ENCODE peak calls at places on chromosomes 16 and 17, in seven cellular contexts. J, I, T, W, R, Q and C are unnamed samples.

GRCh38 chr17:31678431-31678830 is 180.6 kb downstream of the COPRS start:
- DNase-seq in T (no peak), Q (no peak), R (peak; percentile 25), W (peak; percentile 73), J (no peak), I (peak; percentile 83), C (no peak)

GRCh38 chr16:79965718-79966117 is 365.2 kb upstream of the MAF start:
- DNase-seq in I (no peak), W (no peak), Q (no peak), T (no peak), R (no peak), J (no peak), C (no peak)

GRCh38 chr17:46877466-46877865 is 26.1 kb downstream of the WNT9B start:
- DNase-seq in I (no peak), Q (no peak), W (no peak), T (no peak), R (no peak), J (no peak), C (no peak)

GRCh38 chr16:24151482-24151939 is 104.6 kb upstream of the CACNG3 start:
- DNase-seq in Q (no peak), J (no peak), I (no peak), R (no peak), T (no peak), W (no peak), C (no peak)

GRCh38 chr17:68390888-68391545 is 66.3 kb downstream of the WIPI1 start:
- DNase-seq in I (no peak), Q (no peak), W (no peak), J (no peak), R (peak; percentile 80), T (no peak), C (no peak)

GRCh38 chr17:9529033-9529748 is 46.4 kb downstream of the STX8 start:
- DNase-seq in J (no peak), I (peak; percentile 36), R (peak; percentile 53), Q (no peak), W (no peak), T (no peak), C (no peak)

GRCh38 chr16:67415872-67416793 is at the start of gene ZDHHC1:
- DNase-seq in R (peak; percentile 60), T (peak; percentile 72), J (peak; percentile 35), W (no peak), Q (peak; percentile 83), I (peak; percentile 60), C (peak; percentile 57)

GRCh38 chr16:30521873-30522641 is 4.3 kb downstream of the ZNF768 start:
- DNase-seq in W (no peak), I (no peak), Q (no peak), J (no peak), T (no peak), R (no peak), C (no peak)

DNA sequence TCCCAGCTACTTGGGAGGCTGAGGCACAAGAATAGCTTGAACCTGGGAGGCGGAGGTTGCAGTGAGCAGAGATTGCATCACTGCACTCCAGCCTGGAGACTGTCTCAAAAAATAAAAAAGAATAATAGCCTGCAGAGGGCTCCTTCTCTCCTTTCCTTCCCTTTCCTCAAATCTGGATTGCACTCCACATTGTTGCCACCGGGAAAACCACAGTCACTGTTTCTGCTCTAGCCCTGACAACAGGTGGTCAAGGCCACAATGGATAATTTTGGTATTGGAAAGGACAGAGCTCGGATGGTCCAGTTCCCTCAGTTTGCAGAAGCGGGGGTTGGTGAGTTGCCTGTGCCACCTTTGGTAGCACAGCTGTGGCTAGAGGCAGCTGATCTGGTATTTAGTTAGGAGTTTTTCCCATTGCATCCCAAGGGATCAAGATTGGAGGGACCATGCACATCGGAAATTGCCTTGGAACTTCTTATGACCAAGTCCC is 44.7 kb upstream of the PRSS54 start:
- DNase-seq in I (peak; percentile 27), Q (peak; percentile 29), J (no peak), T (no peak), R (peak; percentile 48), W (no peak), C (no peak)
- TF ChIP-seq CTCF in I (no peak), Q (no peak), J (peak; percentile 54), T (peak; percentile 41), R (peak; percentile 53), W (no peak), C (no peak)

GRCh38 chr17:72622661-72623433 is 469.6 kb downstream of the SLC39A11 start:
- DNase-seq in W (no peak), J (no peak), I (peak; percentile 25), Q (no peak), R (no peak), T (no peak), C (no peak)

GRCh38 chr17:72616457-72616856 is 476.0 kb downstream of the SLC39A11 start:
- DNase-seq in T (no peak), J (no peak), W (no peak), Q (no peak), R (no peak), I (no peak), C (no peak)

GRCh38 chr17:72618018-72618509 is 474.4 kb downstream of the SLC39A11 start:
- DNase-seq in R (no peak), J (no peak), T (no peak), Q (no peak), I (no peak), W (no peak), C (no peak)

GRCh38 chr17:72617557-72617956 is 474.9 kb downstream of the SLC39A11 start:
- DNase-seq in J (no peak), Q (no peak), W (no peak), T (no peak), R (no peak), I (no peak), C (no peak)

GRCh38 chr17:72619976-72620650 is 472.4 kb downstream of the SLC39A11 start:
- DNase-seq in W (no peak), Q (no peak), R (no peak), I (no peak), T (no peak), J (no peak), C (no peak)
- TF ChIP-seq CTCF in W (no peak), Q (no peak), R (no peak), I (no peak), T (no peak), J (no peak), C (no peak)

GRCh38 chr16:77675464-77676324 is 46.6 kb upstream of the NUDT7 start:
- DNase-seq in R (peak; percentile 85), I (peak; percentile 78), W (no peak), T (peak; percentile 71), Q (peak; percentile 78), J (peak; percentile 69), C (peak; percentile 34)
- TF ChIP-seq CTCF in R (peak; percentile 93), I (peak; percentile 80), W (peak; percentile 86), T (peak; percentile 90), Q (peak; percentile 86), J (peak; percentile 89), C (peak; percentile 85)

DNA sequence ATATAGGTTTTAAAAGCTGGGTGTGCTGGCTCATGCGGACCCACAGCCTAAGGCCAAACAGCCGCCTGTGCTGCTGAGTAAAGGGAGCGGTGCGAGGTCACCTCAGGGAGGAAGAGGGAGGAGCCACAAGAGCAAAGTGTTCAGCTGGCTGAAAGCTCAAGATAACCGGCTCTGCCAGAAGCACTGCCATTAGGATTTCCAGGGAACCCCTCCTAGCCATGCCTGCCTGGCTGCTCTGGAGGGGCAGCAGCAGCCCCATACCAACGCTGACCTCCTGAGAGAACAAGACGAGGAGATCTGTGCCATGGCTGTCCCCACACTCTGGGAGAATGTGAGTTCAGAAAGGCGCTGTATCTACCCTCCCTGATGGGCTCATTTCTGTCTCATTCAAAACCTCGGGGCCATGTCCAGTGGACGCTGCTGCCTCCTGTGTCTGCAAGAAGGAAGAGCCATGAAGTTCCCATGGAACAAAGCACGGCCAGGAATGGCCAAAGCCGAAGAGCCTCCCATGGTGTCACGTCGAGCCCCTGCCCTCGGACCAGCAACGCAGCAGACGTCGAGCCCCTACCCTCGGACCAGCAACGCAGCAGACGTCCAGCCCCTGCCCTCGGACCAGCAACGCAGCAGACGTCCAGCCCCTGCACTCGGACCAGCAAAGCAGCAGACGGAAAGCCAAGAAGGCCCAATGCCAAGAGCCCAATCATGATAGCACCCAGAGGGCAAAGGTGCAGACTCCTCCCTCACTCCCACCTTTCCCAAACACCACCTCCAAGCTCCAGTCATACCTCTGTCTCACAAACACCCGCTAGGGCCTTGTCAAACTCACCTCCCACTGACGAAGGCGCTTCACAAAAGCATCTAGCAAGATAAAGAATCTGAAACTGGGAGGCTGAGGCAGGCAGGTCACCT is 107.0 kb downstream of the ANKRD11 start:
- DNase-seq in T (no peak), J (peak; percentile 47), I (peak; percentile 62), Q (peak; percentile 45), R (peak; percentile 35), W (no peak), C (peak; percentile 28)
- TF ChIP-seq CTCF in T (peak; percentile 29), J (peak; percentile 36), I (no peak), Q (no peak), R (peak; percentile 5), W (no peak), C (no peak)

GRCh38 chr17:80575057-80575875 is 30.6 kb downstream of the RPTOR start:
- DNase-seq in T (peak; percentile 98), W (peak; percentile 85), J (peak; percentile 84), I (peak; percentile 90), R (peak; percentile 86), Q (peak; percentile 94), C (peak; percentile 90)
- TF ChIP-seq CTCF in T (peak; percentile 100), W (peak; percentile 100), J (peak; percentile 100), I (peak; percentile 100), R (peak; percentile 100), Q (peak; percentile 100), C (peak; percentile 100)

GRCh38 chr16:38941-39892 is 14.2 kb downstream of the POLR3K start:
- DNase-seq in R (no peak), Q (no peak), I (peak; percentile 57), T (no peak), W (no peak), J (no peak), C (no peak)
- TF ChIP-seq CTCF in R (no peak), Q (no peak), I (no peak), T (no peak), W (no peak), J (no peak), C (no peak)

GRCh38 chr16:19980866-19981265 is 92.8 kb downstream of the GPR139 start:
- DNase-seq in W (no peak), R (no peak), J (no peak), I (peak; percentile 6), Q (peak; percentile 41), T (no peak), C (no peak)
- TF ChIP-seq CTCF in W (no peak), R (no peak), J (peak; percentile 19), I (peak; percentile 32), Q (peak; percentile 46), T (peak; percentile 56), C (no peak)

DNA sequence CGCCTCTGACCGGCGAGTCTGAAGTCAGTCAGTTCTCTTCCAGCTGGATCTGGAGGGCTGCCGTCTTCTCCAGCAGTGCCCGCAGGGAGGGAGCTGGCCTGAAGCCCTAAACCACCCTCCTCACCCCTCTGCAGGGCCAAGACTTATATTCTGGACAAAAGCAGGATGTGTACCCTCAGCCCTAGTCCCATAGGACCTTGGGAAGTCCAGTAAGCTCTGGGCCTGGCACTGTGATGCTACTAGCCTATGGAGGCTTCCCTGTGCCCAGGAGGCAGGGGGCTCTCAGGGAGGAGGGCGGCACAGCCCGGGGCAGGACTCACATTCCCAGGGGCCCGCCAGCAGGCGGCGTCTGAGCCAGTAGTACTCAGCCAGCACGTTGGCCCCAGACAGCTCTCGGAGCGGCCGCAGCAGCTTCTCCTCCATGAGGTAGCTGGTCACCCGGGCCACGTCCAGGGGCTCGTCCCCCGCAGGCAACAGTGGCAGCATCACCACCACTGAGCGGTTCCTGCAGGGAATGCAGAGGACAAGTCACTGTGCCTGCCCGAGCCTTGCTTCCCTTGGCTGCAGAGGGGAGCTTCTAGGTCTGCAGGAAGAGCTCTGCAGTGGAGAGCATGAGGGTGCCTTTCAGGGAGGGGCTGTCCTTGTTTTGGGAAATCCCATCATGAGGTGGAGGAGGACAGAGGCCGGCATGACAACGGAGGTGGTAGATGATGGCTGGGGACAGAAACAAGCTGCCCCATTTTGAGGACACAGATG is 41.7 kb downstream of the RMI2 start:
- DNase-seq in J (peak; percentile 43), R (peak; percentile 35), I (no peak), W (no peak), Q (peak; percentile 86), T (peak; percentile 59), C (no peak)
- TF ChIP-seq CTCF in J (peak; percentile 82), R (peak; percentile 65), I (peak; percentile 17), W (peak; percentile 35), Q (peak; percentile 59), T (peak; percentile 62), C (no peak)